ENCODE peak calls at places on chromosome 18, in eight cellular contexts. One of them, this sample, is unnamed.

GRCh38 chr18:71252351-71252862 is 963.6 kb downstream of the SOCS6 start:
- DNase-seq in lung: no peak
- DNase-seq in foreskin fibroblast: no peak
- DNase-seq in A549: no peak
- DNase-seq in lower lobe of right lung: no peak
- DNase-seq in HFF-Myc: no peak
- DNase-seq in hepatocyte: no peak
- DNase-seq in GM12864: no peak
- DNase-seq in this sample: no peak

GRCh38 chr18:79516441-79516931 is 120.8 kb downstream of the NFATC1 start:
- DNase-seq in lung: no peak
- DNase-seq in foreskin fibroblast: no peak
- DNase-seq in A549: no peak
- DNase-seq in lower lobe of right lung: no peak
- DNase-seq in HFF-Myc: no peak
- DNase-seq in hepatocyte: no peak
- DNase-seq in GM12864: no peak
- DNase-seq in this sample: no peak

GRCh38 chr18:78789850-78790249 is 189.8 kb upstream of the SALL3 start:
- DNase-seq in lung: no peak
- DNase-seq in foreskin fibroblast: no peak
- DNase-seq in A549: no peak
- DNase-seq in lower lobe of right lung: no peak
- DNase-seq in HFF-Myc: no peak
- DNase-seq in hepatocyte: no peak
- DNase-seq in GM12864: no peak
- DNase-seq in this sample: no peak

GRCh38 chr18:32577561-32577960 is 106.9 kb upstream of the GAREM1 start:
- DNase-seq in lung: no peak
- DNase-seq in foreskin fibroblast: no peak
- DNase-seq in A549: no peak
- DNase-seq in lower lobe of right lung: no peak
- DNase-seq in HFF-Myc: no peak
- DNase-seq in hepatocyte: no peak
- DNase-seq in GM12864: no peak
- DNase-seq in this sample: no peak

GRCh38 chr18:49638891-49639557 is 77.2 kb downstream of the LIPG start:
- DNase-seq in lung: no peak
- DNase-seq in foreskin fibroblast: no peak
- DNase-seq in A549: no peak
- DNase-seq in lower lobe of right lung: no peak
- DNase-seq in HFF-Myc: no peak
- DNase-seq in hepatocyte: peak
- DNase-seq in GM12864: no peak
- DNase-seq in this sample: no peak

GRCh38 chr18:49630246-49630699 is 68.4 kb downstream of the LIPG start:
- DNase-seq in lung: no peak
- DNase-seq in foreskin fibroblast: no peak
- DNase-seq in A549: no peak
- DNase-seq in lower lobe of right lung: no peak
- DNase-seq in HFF-Myc: no peak
- DNase-seq in hepatocyte: peak
- DNase-seq in GM12864: no peak
- DNase-seq in this sample: peak

GRCh38 chr18:49447810-49448745 is 12.4 kb downstream of the DYM start:
- DNase-seq in lung: no peak
- DNase-seq in foreskin fibroblast: peak
- DNase-seq in A549: peak
- DNase-seq in lower lobe of right lung: no peak
- DNase-seq in HFF-Myc: peak
- DNase-seq in hepatocyte: peak
- DNase-seq in GM12864: no peak
- DNase-seq in this sample: peak

GRCh38 chr18:75036941-75037516 is 171.9 kb downstream of the PTGR3 start:
- DNase-seq in lung: no peak
- DNase-seq in foreskin fibroblast: peak
- DNase-seq in A549: no peak
- DNase-seq in lower lobe of right lung: no peak
- DNase-seq in HFF-Myc: no peak
- DNase-seq in hepatocyte: no peak
- DNase-seq in GM12864: no peak
- DNase-seq in this sample: no peak

GRCh38 chr18:3450358-3451107 is 561 bp downstream of the TGIF1 start:
- DNase-seq in lung: peak
- DNase-seq in foreskin fibroblast: no peak
- DNase-seq in A549: no peak
- DNase-seq in lower lobe of right lung: peak
- DNase-seq in HFF-Myc: no peak
- DNase-seq in hepatocyte: peak
- DNase-seq in GM12864: no peak
- DNase-seq in this sample: no peak

GRCh38 chr18:74191577-74191976 is 43.3 kb downstream of the TIMM21 start:
- DNase-seq in lung: no peak
- DNase-seq in foreskin fibroblast: no peak
- DNase-seq in A549: no peak
- DNase-seq in lower lobe of right lung: no peak
- DNase-seq in HFF-Myc: no peak
- DNase-seq in hepatocyte: no peak
- DNase-seq in GM12864: no peak
- DNase-seq in this sample: no peak

GRCh38 chr18:21914739-21915319 is 174.2 kb downstream of the MIB1 start:
- DNase-seq in lung: no peak
- DNase-seq in foreskin fibroblast: peak
- DNase-seq in A549: peak
- DNase-seq in lower lobe of right lung: no peak
- DNase-seq in HFF-Myc: no peak
- DNase-seq in hepatocyte: peak
- DNase-seq in GM12864: no peak
- DNase-seq in this sample: peak

GRCh38 chr18:8699948-8700347 is 5.4 kb upstream of the MTCL1 start:
- DNase-seq in lung: no peak
- DNase-seq in foreskin fibroblast: no peak
- DNase-seq in A549: no peak
- DNase-seq in lower lobe of right lung: no peak
- DNase-seq in HFF-Myc: no peak
- DNase-seq in hepatocyte: no peak
- DNase-seq in GM12864: no peak
- DNase-seq in this sample: no peak

GRCh38 chr18:35236964-35237363 is 3.9 kb upstream of the ZNF397 start:
- DNase-seq in lung: no peak
- DNase-seq in foreskin fibroblast: no peak
- DNase-seq in A549: no peak
- DNase-seq in lower lobe of right lung: no peak
- DNase-seq in HFF-Myc: no peak
- DNase-seq in hepatocyte: no peak
- DNase-seq in GM12864: no peak
- DNase-seq in this sample: no peak

GRCh38 chr18:35231052-35231451 is 9.8 kb upstream of the ZNF397 start:
- DNase-seq in lung: peak
- DNase-seq in foreskin fibroblast: peak
- DNase-seq in A549: peak
- DNase-seq in lower lobe of right lung: peak
- DNase-seq in HFF-Myc: peak
- DNase-seq in hepatocyte: peak
- DNase-seq in GM12864: peak
- DNase-seq in this sample: peak
- H3K4me3 ChIP-seq in lung: no peak
- H3K4me3 ChIP-seq in foreskin fibroblast: no peak
- H3K4me3 ChIP-seq in A549: no peak
- H3K4me3 ChIP-seq in lower lobe of right lung: peak
- H3K4me3 ChIP-seq in HFF-Myc: no peak
- H3K4me3 ChIP-seq in hepatocyte: no peak
- H3K4me3 ChIP-seq in GM12864: no peak
- H3K4me3 ChIP-seq in this sample: no peak

GRCh38 chr18:37564796-37565137 is 831 bp downstream of the CELF4 start:
- DNase-seq in lung: peak
- DNase-seq in foreskin fibroblast: peak
- DNase-seq in A549: no peak
- DNase-seq in lower lobe of right lung: peak
- DNase-seq in HFF-Myc: peak
- DNase-seq in hepatocyte: peak
- DNase-seq in GM12864: no peak
- DNase-seq in this sample: peak
- H3K4me3 ChIP-seq in lung: no peak
- H3K4me3 ChIP-seq in foreskin fibroblast: no peak
- H3K4me3 ChIP-seq in A549: no peak
- H3K4me3 ChIP-seq in lower lobe of right lung: peak
- H3K4me3 ChIP-seq in HFF-Myc: no peak
- H3K4me3 ChIP-seq in hepatocyte: peak
- H3K4me3 ChIP-seq in GM12864: no peak
- H3K4me3 ChIP-seq in this sample: no peak

DNA sequence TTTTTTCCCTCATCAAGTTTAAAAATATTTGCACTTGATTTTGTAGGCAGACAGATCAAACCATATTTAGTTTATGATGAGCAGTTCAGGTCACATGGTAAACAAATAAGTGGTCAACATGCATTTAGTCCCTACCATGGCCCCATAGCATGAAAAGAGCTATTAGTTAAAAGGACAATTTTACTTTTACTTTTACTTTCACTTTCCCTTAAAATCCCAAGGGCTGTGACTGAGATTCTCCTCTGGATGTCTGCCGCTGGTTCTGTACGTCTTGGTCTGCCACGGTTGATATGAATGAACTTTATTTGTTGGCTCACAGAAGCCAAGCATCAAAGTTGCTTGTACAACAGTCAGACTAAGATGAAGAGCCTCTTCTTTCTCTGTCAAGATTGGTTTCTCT is 626.2 kb upstream of the CDH7 start:
- DNase-seq in lung: no peak
- DNase-seq in foreskin fibroblast: no peak
- DNase-seq in A549: no peak
- DNase-seq in lower lobe of right lung: no peak
- DNase-seq in HFF-Myc: no peak
- DNase-seq in hepatocyte: no peak
- DNase-seq in GM12864: no peak
- DNase-seq in this sample: no peak
- H3K4me3 ChIP-seq in lung: no peak
- H3K4me3 ChIP-seq in foreskin fibroblast: no peak
- H3K4me3 ChIP-seq in A549: no peak
- H3K4me3 ChIP-seq in lower lobe of right lung: peak
- H3K4me3 ChIP-seq in HFF-Myc: no peak
- H3K4me3 ChIP-seq in hepatocyte: no peak
- H3K4me3 ChIP-seq in GM12864: no peak
- H3K4me3 ChIP-seq in this sample: no peak

DNA sequence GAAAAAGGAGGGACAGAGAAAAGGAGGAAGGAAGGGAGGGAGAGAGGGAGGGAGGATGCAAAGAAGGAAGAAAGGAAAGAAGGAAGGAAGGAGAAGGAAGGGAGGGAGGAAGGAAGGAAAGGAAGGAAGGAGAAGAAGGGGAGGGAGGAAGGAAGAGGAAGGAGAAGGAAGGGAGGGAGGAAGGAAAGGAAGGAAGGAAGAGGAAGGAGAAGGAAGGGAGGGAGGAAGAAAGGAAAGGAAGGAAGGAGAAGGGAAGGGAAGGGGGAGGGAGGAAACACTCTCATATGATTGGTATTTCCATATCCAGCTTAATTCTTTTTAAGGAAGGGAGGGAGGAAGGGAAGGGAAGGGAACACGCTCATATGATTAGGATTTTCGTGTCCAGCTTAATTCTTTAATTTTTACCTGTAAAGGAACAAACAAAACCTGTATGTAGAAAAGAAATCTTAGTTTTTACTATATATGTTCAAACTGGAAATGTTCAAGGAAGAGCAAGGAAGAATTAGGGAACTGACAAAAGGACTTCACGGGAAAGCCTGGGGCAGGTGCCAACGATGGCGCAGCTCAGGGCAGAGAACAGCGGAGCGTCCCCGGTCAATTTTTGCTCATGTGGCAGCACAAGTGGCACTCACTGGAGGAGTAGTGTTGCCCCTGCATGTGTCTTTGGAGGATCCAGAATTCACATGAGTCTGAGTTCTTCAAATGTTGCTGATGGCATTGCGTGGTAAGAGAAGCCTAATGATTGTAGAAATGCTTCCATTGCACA is 228.6 kb downstream of the ZNF516 start:
- DNase-seq in lung: no peak
- DNase-seq in foreskin fibroblast: no peak
- DNase-seq in A549: no peak
- DNase-seq in lower lobe of right lung: no peak
- DNase-seq in HFF-Myc: no peak
- DNase-seq in hepatocyte: no peak
- DNase-seq in GM12864: no peak
- DNase-seq in this sample: no peak
- H3K4me3 ChIP-seq in lung: no peak
- H3K4me3 ChIP-seq in foreskin fibroblast: peak
- H3K4me3 ChIP-seq in A549: no peak
- H3K4me3 ChIP-seq in lower lobe of right lung: peak
- H3K4me3 ChIP-seq in HFF-Myc: no peak
- H3K4me3 ChIP-seq in hepatocyte: no peak
- H3K4me3 ChIP-seq in GM12864: no peak
- H3K4me3 ChIP-seq in this sample: no peak

GRCh38 chr18:11944786-11945185 is 36.5 kb upstream of the IMPA2 start:
- DNase-seq in lung: no peak
- DNase-seq in foreskin fibroblast: no peak
- DNase-seq in A549: no peak
- DNase-seq in lower lobe of right lung: no peak
- DNase-seq in HFF-Myc: no peak
- DNase-seq in hepatocyte: no peak
- DNase-seq in GM12864: no peak
- DNase-seq in this sample: no peak

GRCh38 chr18:11947214-11948119 is 33.8 kb upstream of the IMPA2 start:
- DNase-seq in lung: peak
- DNase-seq in foreskin fibroblast: peak
- DNase-seq in A549: no peak
- DNase-seq in lower lobe of right lung: peak
- DNase-seq in HFF-Myc: peak
- DNase-seq in hepatocyte: peak
- DNase-seq in GM12864: peak
- DNase-seq in this sample: peak

GRCh38 chr18:11948852-11949523 is 32.3 kb upstream of the IMPA2 start:
- DNase-seq in lung: no peak
- DNase-seq in foreskin fibroblast: peak
- DNase-seq in A549: no peak
- DNase-seq in lower lobe of right lung: no peak
- DNase-seq in HFF-Myc: no peak
- DNase-seq in hepatocyte: no peak
- DNase-seq in GM12864: no peak
- DNase-seq in this sample: no peak

GRCh38 chr18:11950824-11951223 is 30.5 kb upstream of the IMPA2 start:
- DNase-seq in lung: no peak
- DNase-seq in foreskin fibroblast: no peak
- DNase-seq in A549: no peak
- DNase-seq in lower lobe of right lung: no peak
- DNase-seq in HFF-Myc: no peak
- DNase-seq in hepatocyte: no peak
- DNase-seq in GM12864: no peak
- DNase-seq in this sample: no peak

DNA sequence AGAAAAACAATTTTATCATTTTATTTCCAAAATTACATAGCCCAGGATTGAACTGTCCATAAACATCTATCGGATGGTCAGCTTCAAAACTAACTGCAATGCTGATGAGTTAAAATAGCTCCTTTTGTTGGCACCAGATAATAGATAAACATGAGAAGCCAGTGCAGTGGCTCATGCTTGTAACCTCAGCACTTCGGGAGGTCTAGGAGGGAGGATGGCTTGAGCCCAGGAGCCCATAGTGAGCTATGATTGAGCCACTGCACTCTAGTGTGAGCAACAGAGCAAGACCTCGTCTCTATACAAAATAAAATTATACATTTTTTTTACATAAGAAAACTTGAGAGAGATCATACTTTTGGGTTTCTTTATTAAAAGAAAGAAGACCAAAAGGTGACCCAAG is 34.6 kb upstream of the IMPA2 start:
- DNase-seq in lung: no peak
- DNase-seq in foreskin fibroblast: no peak
- DNase-seq in A549: no peak
- DNase-seq in lower lobe of right lung: no peak
- DNase-seq in HFF-Myc: no peak
- DNase-seq in hepatocyte: no peak
- DNase-seq in GM12864: no peak
- DNase-seq in this sample: peak
- H3K4me3 ChIP-seq in lung: no peak
- H3K4me3 ChIP-seq in foreskin fibroblast: peak
- H3K4me3 ChIP-seq in A549: peak
- H3K4me3 ChIP-seq in lower lobe of right lung: peak
- H3K4me3 ChIP-seq in HFF-Myc: peak
- H3K4me3 ChIP-seq in hepatocyte: no peak
- H3K4me3 ChIP-seq in GM12864: no peak
- H3K4me3 ChIP-seq in this sample: no peak

This sample was measured in bronchial epithelial cell.